ENCODE peak calls at places on chromosomes 1 and 21, in seven cellular contexts. E, D, F, J, N, C and M are unnamed samples.

GRCh38 chr1:245969274-245969673 is 537.8 kb downstream of the SMYD3 start:
- DNase-seq in E (no peak), D (no peak), F (no peak), J (no peak), N (no peak), C (no peak), M (no peak)

GRCh38 chr1:57831624-57832023 is 407.8 kb upstream of the DAB1 start:
- DNase-seq in E (no peak), D (no peak), F (no peak), J (no peak), N (no peak), C (no peak), M (no peak)

GRCh38 chr1:85115933-85116332 is 67.6 kb upstream of the MCOLN3 start:
- DNase-seq in E (no peak), D (no peak), F (no peak), J (no peak), N (no peak), C (no peak), M (no peak)

GRCh38 chr1:40450491-40451237 is 388 bp downstream of the ZFP69B start:
- DNase-seq in E (no peak), D (peak; percentile 31), F (no peak), J (no peak), N (no peak), C (no peak), M (no peak)

GRCh38 chr1:97270508-97271307 is 549.1 kb downstream of the PTBP2 start:
- DNase-seq in E (no peak), D (no peak), F (no peak), J (no peak), N (no peak), C (no peak), M (no peak)

GRCh38 chr1:215059947-215060346 is 22.6 kb upstream of the KCNK2 start:
- DNase-seq in E (no peak), D (peak; percentile 57), F (no peak), J (no peak), N (no peak), C (no peak), M (no peak)

GRCh38 chr1:169099561-169099960 is 6.9 kb upstream of the ATP1B1 start:
- DNase-seq in E (peak; percentile 45), D (no peak), F (no peak), J (no peak), N (no peak), C (no peak), M (no peak)

GRCh38 chr1:165383067-165383466 is 26.6 kb upstream of the LMX1A start:
- DNase-seq in E (no peak), D (no peak), F (no peak), J (peak; percentile 42), N (no peak), C (peak; percentile 85), M (no peak)

GRCh38 chr1:10714337-10715114 is 81.9 kb downstream of the CASZ1 start:
- DNase-seq in E (no peak), D (peak; percentile 88), F (no peak), J (peak; percentile 64), N (no peak), C (no peak), M (no peak)

GRCh38 chr1:201758508-201759050 is 70.4 kb upstream of the IPO9 start:
- DNase-seq in E (no peak), D (no peak), F (no peak), J (no peak), N (no peak), C (no peak), M (no peak)

GRCh38 chr1:153310526-153310925 is 2.2 kb downstream of the PGLYRP3 start:
- DNase-seq in E (peak; percentile 78), D (no peak), F (no peak), J (no peak), N (no peak), C (no peak), M (no peak)

GRCh38 chr1:226691257-226691656 is 47.8 kb downstream of the ITPKB start:
- DNase-seq in E (no peak), D (no peak), F (no peak), J (no peak), N (no peak), C (no peak), M (no peak)

GRCh38 chr1:207805841-207806421 is 54.1 kb downstream of the CD46 start:
- DNase-seq in E (peak; percentile 94), D (peak; percentile 72), F (peak; percentile 90), J (peak; percentile 45), N (no peak), C (peak; percentile 96), M (no peak)

GRCh38 chr1:96845464-96845863 is 123.9 kb downstream of the PTBP2 start:
- DNase-seq in E (no peak), D (peak; percentile 47), F (no peak), J (peak; percentile 11), N (no peak), C (no peak), M (no peak)

GRCh38 chr1:178273707-178274410 is 180.0 kb downstream of the RASAL2 start:
- DNase-seq in E (no peak), D (no peak), F (no peak), J (no peak), N (peak; percentile 11), C (no peak), M (no peak)

GRCh38 chr1:54409156-54410142 is 3.3 kb upstream of the SSBP3 start:
- DNase-seq in E (no peak), D (peak; percentile 28), F (no peak), J (no peak), N (no peak), C (no peak), M (no peak)

GRCh38 chr1:37020653-37021277 is 13.6 kb downstream of the GRIK3 start:
- DNase-seq in E (no peak), D (no peak), F (no peak), J (no peak), N (no peak), C (no peak), M (no peak)

GRCh38 chr1:150507912-150508864 is at the start of gene ECM1:
- DNase-seq in E (no peak), D (peak; percentile 33), F (peak; percentile 82), J (no peak), N (no peak), C (peak; percentile 87), M (no peak)

GRCh38 chr21:37181059-37181458 is 86.1 kb downstream of the VPS26C start:
- DNase-seq in E (no peak), D (no peak), F (no peak), J (no peak), N (no peak), C (no peak), M (no peak)

GRCh38 chr21:34728479-34728878 is 59.7 kb downstream of the CLIC6 start:
- DNase-seq in E (no peak), D (peak; percentile 81), F (no peak), J (peak; percentile 81), N (no peak), C (no peak), M (peak; percentile 73)

GRCh38 chr1:7257225-7257624 is 472.0 kb downstream of the CAMTA1 start:
- DNase-seq in E (peak; percentile 87), D (no peak), F (peak; percentile 43), J (no peak), N (no peak), C (no peak), M (no peak)

GRCh38 chr1:219808790-219809189 is 119.6 kb downstream of the SLC30A10 start:
- DNase-seq in E (no peak), D (no peak), F (no peak), J (no peak), N (no peak), C (no peak), M (no peak)

GRCh38 chr1:21258331-21259134 is 31.7 kb downstream of the ECE1 start:
- DNase-seq in E (no peak), D (no peak), F (no peak), J (no peak), N (no peak), C (no peak), M (no peak)

GRCh38 chr1:232704694-232705680 is 75.1 kb upstream of the SIPA1L2 start:
- DNase-seq in E (no peak), D (peak; percentile 39), F (no peak), J (peak; percentile 86), N (peak; percentile 92), C (peak; percentile 88), M (peak; percentile 60)
- TF ChIP-seq POLR2AphosphoS5 in E (peak; percentile 68), D (peak; percentile 94), F (peak; percentile 92), J (peak; percentile 97), N (no peak), C (peak; percentile 77), M (peak; percentile 86)

GRCh38 chr1:51189421-51190073 is 46.5 kb upstream of the RNF11 start:
- DNase-seq in E (no peak), D (peak; percentile 31), F (no peak), J (peak; percentile 21), N (peak; percentile 24), C (no peak), M (no peak)
- TF ChIP-seq POLR2AphosphoS5 in E (no peak), D (peak; percentile 40), F (no peak), J (no peak), N (no peak), C (no peak), M (no peak)

DNA sequence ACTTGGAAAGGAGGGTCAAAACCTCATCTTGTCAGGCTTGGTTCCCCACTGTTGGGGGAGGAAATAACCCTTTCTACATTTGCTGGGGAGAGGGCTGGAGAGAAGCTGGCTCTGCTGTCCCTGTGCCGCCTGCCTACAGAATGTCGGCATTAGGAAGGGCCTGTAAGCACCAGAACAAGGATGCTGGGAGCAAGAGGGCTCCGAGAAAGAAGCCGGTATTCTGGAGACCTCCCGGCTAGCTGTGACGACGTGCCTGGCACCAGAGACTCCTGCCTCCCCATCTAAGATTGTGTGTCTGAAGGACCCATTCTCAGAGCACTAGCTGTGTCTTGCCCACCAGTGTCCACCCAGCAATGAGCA is 6.8 kb downstream of the MYBPHL start:
- DNase-seq in E (no peak), D (no peak), F (no peak), J (no peak), N (no peak), C (no peak), M (no peak)
- TF ChIP-seq POLR2AphosphoS5 in E (no peak), D (no peak), F (no peak), J (no peak), N (no peak), C (no peak), M (no peak)

GRCh38 chr1:229025576-229025975 is 245.3 kb upstream of the RAB4A start:
- DNase-seq in E (no peak), D (no peak), F (no peak), J (no peak), N (no peak), C (no peak), M (no peak)
- TF ChIP-seq POLR2AphosphoS5 in E (no peak), D (no peak), F (no peak), J (no peak), N (no peak), C (no peak), M (no peak)